ENCODE peak calls at places on chromosomes 11 and 22, in four cellular contexts. D is epithelial cell of esophagus, V is lung, O is BJ. A is an unnamed sample.

GRCh38 chr11:14454861-14455632 is 44.6 kb downstream of the COPB1 start:
- DNase-seq in D (peak; percentile 34), V (no peak), O (no peak), A (no peak)

GRCh38 chr11:10623797-10624761 is 55.6 kb upstream of the LYVE1 start:
- DNase-seq in D (no peak), V (peak; percentile 71), O (no peak), A (peak; percentile 22)

GRCh38 chr22:36292823-36293530 is 40.0 kb downstream of the APOL1 start:
- DNase-seq in D (no peak), V (no peak), O (no peak), A (no peak)

GRCh38 chr11:12397953-12398352 is 20.6 kb downstream of the PARVA start:
- DNase-seq in D (peak; percentile 38), V (no peak), O (peak; percentile 95), A (no peak)

GRCh38 chr11:86202013-86202336 is 42.6 kb upstream of the EED start:
- DNase-seq in D (no peak), V (no peak), O (no peak), A (no peak)

GRCh38 chr22:36580846-36581245 is 51.9 kb upstream of the EIF3D start:
- DNase-seq in D (no peak), V (no peak), O (no peak), A (no peak)

GRCh38 chr11:69132301-69132670 is 23.4 kb upstream of the SMIM38 start:
- DNase-seq in D (no peak), V (no peak), O (no peak), A (no peak)

GRCh38 chr22:26172389-26172990 is 3.2 kb downstream of the SEZ6L start:
- DNase-seq in D (peak; percentile 34), V (no peak), O (no peak), A (peak; percentile 59)

GRCh38 chr11:31875861-31876625 is 64.9 kb upstream of the PAX6 start:
- DNase-seq in D (no peak), V (no peak), O (no peak), A (peak; percentile 34)

GRCh38 chr22:38924197-38924952 is 33.0 kb upstream of the APOBEC3A start:
- DNase-seq in D (peak; percentile 79), V (peak; percentile 89), O (peak; percentile 82), A (no peak)

GRCh38 chr11:83070044-83070877 is 1.4 kb downstream of the RAB30 start:
- DNase-seq in D (peak; percentile 43), V (peak; percentile 41), O (no peak), A (no peak)

GRCh38 chr11:123478352-123478986 is 48.4 kb downstream of the GRAMD1B start:
- DNase-seq in D (peak; percentile 75), V (peak; percentile 35), O (no peak), A (peak; percentile 38)

GRCh38 chr11:63866211-63866610 is 27.3 kb downstream of the MARK2 start:
- DNase-seq in D (peak; percentile 63), V (peak; percentile 87), O (no peak), A (no peak)

GRCh38 chr22:30267382-30268302 is 991 bp upstream of the OSM start:
- DNase-seq in D (no peak), V (no peak), O (no peak), A (no peak)

GRCh38 chr11:8699903-8700302 is 17.3 kb downstream of the RPL27A start:
- DNase-seq in D (peak; percentile 20), V (no peak), O (no peak), A (peak; percentile 22)

GRCh38 chr11:19576903-19577302 is 135.7 kb upstream of the NAV2 start:
- DNase-seq in D (no peak), V (no peak), O (no peak), A (no peak)

GRCh38 chr11:92861641-92862040 is 107.8 kb upstream of the MTNR1B start:
- DNase-seq in D (no peak), V (no peak), O (no peak), A (no peak)
- TF ChIP-seq CTCF in D (no peak), V (no peak), O (no peak), A (peak; percentile 25)

GRCh38 chr11:68020575-68020974 is 9.9 kb upstream of the NDUFS8 start:
- DNase-seq in D (no peak), V (peak; percentile 53), O (no peak), A (no peak)
- TF ChIP-seq CTCF in D (peak; percentile 28), V (no peak), O (peak; percentile 62), A (peak; percentile 46)

DNA sequence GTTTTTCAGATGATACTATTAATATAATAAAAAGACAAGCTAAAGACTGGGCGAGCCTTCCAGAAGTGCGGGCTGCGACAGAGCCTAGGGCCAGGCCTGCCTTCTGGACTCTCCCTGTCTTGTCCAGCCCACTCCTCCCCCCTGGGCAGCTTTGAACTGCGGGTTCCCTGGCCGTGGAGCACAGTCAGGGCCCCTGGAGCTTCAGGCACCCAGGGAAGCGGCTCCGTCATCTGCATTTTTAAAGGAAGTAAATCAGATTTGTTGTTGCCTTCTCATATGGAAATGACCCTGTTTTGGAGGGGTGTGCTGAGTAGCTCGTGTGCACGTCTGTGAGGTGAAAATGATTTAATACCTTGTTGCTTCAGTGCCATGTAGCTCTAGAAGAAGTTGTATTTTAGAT is 265.3 kb downstream of the TBC1D22A start:
- DNase-seq in D (no peak), V (no peak), O (no peak), A (no peak)
- TF ChIP-seq CTCF in D (no peak), V (no peak), O (no peak), A (no peak)

GRCh38 chr11:74685905-74686304 is 45.3 kb downstream of the CHRDL2 start:
- DNase-seq in D (no peak), V (no peak), O (no peak), A (no peak)

GRCh38 chr11:74685338-74685737 is 45.9 kb downstream of the CHRDL2 start:
- DNase-seq in D (no peak), V (no peak), O (no peak), A (no peak)

GRCh38 chr11:74684661-74685060 is 46.6 kb downstream of the CHRDL2 start:
- DNase-seq in D (no peak), V (no peak), O (no peak), A (no peak)

GRCh38 chr11:74687237-74688005 is 43.8 kb downstream of the CHRDL2 start:
- DNase-seq in D (no peak), V (no peak), O (no peak), A (no peak)

GRCh38 chr11:74686792-74687191 is 44.4 kb downstream of the CHRDL2 start:
- DNase-seq in D (peak; percentile 84), V (no peak), O (no peak), A (no peak)
- TF ChIP-seq CTCF in D (peak; percentile 7), V (no peak), O (no peak), A (no peak)